ENCODE peak calls at places on chromosome 20, in four cellular contexts. One of them, this sample, is unnamed.

GRCh38 chr20:17612287-17612974 is 42.6 kb downstream of the DSTN start:
- DNase-seq in H1: no peak
- DNase-seq in H9: peak; percentile 36
- DNase-seq in mesendoderm: no peak
- DNase-seq in this sample: peak; percentile 50

GRCh38 chr20:34037767-34038166 is 44.1 kb downstream of the RALY start:
- DNase-seq in H1: no peak
- DNase-seq in H9: no peak
- DNase-seq in mesendoderm: no peak
- DNase-seq in this sample: peak; percentile 77

GRCh38 chr20:8693709-8694108 is 375.2 kb upstream of the PLCB4 start:
- DNase-seq in H1: no peak
- DNase-seq in H9: no peak
- DNase-seq in mesendoderm: no peak
- DNase-seq in this sample: peak; percentile 93

GRCh38 chr20:63035284-63036185 is 28.8 kb upstream of the BHLHE23 start:
- DNase-seq in H1: no peak
- DNase-seq in H9: no peak
- DNase-seq in mesendoderm: no peak
- DNase-seq in this sample: no peak

GRCh38 chr20:17971571-17972013 is 2.8 kb downstream of the MGME1 start:
- DNase-seq in H1: no peak
- DNase-seq in H9: no peak
- DNase-seq in mesendoderm: peak; percentile 84
- DNase-seq in this sample: peak; percentile 57

GRCh38 chr20:461254-462198 is 807 bp downstream of the TBC1D20 start:
- DNase-seq in H1: no peak
- DNase-seq in H9: peak; percentile 57
- DNase-seq in mesendoderm: peak; percentile 60
- DNase-seq in this sample: peak; percentile 42

GRCh38 chr20:58880994-58881752 is 28.7 kb downstream of the GNAS start:
- DNase-seq in H1: no peak
- DNase-seq in H9: no peak
- DNase-seq in mesendoderm: no peak
- DNase-seq in this sample: no peak

GRCh38 chr20:11850901-11851300 is 66.8 kb upstream of the BTBD3 start:
- DNase-seq in H1: no peak
- DNase-seq in H9: no peak
- DNase-seq in mesendoderm: no peak
- DNase-seq in this sample: peak; percentile 68

GRCh38 chr20:62445553-62446340 is 18.4 kb upstream of the RBBP8NL start:
- DNase-seq in H1: no peak
- DNase-seq in H9: no peak
- DNase-seq in mesendoderm: no peak
- DNase-seq in this sample: no peak

GRCh38 chr20:23244207-23244915 is 106.2 kb upstream of the NXT1 start:
- DNase-seq in H1: no peak
- DNase-seq in H9: no peak
- DNase-seq in mesendoderm: no peak
- DNase-seq in this sample: no peak

GRCh38 chr20:237479-237878 is 10.4 kb downstream of the DEFB129 start:
- DNase-seq in H1: no peak
- DNase-seq in H9: no peak
- DNase-seq in mesendoderm: no peak
- DNase-seq in this sample: peak; percentile 5

GRCh38 chr20:62969939-62970306 is 17.4 kb downstream of the SLC17A9 start:
- DNase-seq in H1: no peak
- DNase-seq in H9: no peak
- DNase-seq in mesendoderm: no peak
- DNase-seq in this sample: no peak

GRCh38 chr20:56195946-56196345 is 52.6 kb upstream of the MC3R start:
- DNase-seq in H1: no peak
- DNase-seq in H9: no peak
- DNase-seq in mesendoderm: no peak
- DNase-seq in this sample: no peak

GRCh38 chr20:50536333-50536732 is 26.1 kb downstream of the PTPN1 start:
- DNase-seq in H1: no peak
- DNase-seq in H9: no peak
- DNase-seq in mesendoderm: no peak
- DNase-seq in this sample: no peak

GRCh38 chr20:2451939-2452732 is 18.5 kb downstream of the SNRPB start:
- DNase-seq in H1: no peak
- DNase-seq in H9: peak; percentile 83
- DNase-seq in mesendoderm: peak; percentile 83
- DNase-seq in this sample: peak; percentile 62

GRCh38 chr20:22924036-22924737 is 110.9 kb upstream of the SSTR4 start:
- DNase-seq in H1: no peak
- DNase-seq in H9: no peak
- DNase-seq in mesendoderm: no peak
- DNase-seq in this sample: no peak

GRCh38 chr20:31514154-31515071 is at the start of gene HM13:
- DNase-seq in H1: peak; percentile 89
- DNase-seq in H9: peak; percentile 95
- DNase-seq in mesendoderm: peak; percentile 96
- DNase-seq in this sample: peak; percentile 94

GRCh38 chr20:57460781-57461465 is 64.0 kb downstream of the CTCFL start:
- DNase-seq in H1: no peak
- DNase-seq in H9: no peak
- DNase-seq in mesendoderm: no peak
- DNase-seq in this sample: no peak

GRCh38 chr20:40441771-40442170 is 247.3 kb downstream of the MAFB start:
- DNase-seq in H1: no peak
- DNase-seq in H9: no peak
- DNase-seq in mesendoderm: no peak
- DNase-seq in this sample: no peak

GRCh38 chr20:9974324-9974723 is 60.5 kb upstream of the ANKEF1 start:
- DNase-seq in H1: no peak
- DNase-seq in H9: no peak
- DNase-seq in mesendoderm: peak; percentile 46
- DNase-seq in this sample: no peak

GRCh38 chr20:26216025-26216424 is 519.4 kb upstream of the ZNF337 start:
- DNase-seq in H1: no peak
- DNase-seq in H9: no peak
- DNase-seq in mesendoderm: no peak
- DNase-seq in this sample: peak; percentile 20

GRCh38 chr20:18679020-18679419 is 91.2 kb downstream of the DTD1 start:
- DNase-seq in H1: no peak
- DNase-seq in H9: no peak
- DNase-seq in mesendoderm: peak; percentile 42
- DNase-seq in this sample: peak; percentile 39

GRCh38 chr20:52484438-52484837 is 292.9 kb upstream of the ZFP64 start:
- DNase-seq in H1: no peak
- DNase-seq in H9: no peak
- DNase-seq in mesendoderm: peak; percentile 37
- DNase-seq in this sample: peak; percentile 78

GRCh38 chr20:59144179-59144830 is 19.3 kb upstream of the ZNF831 start:
- DNase-seq in H1: no peak
- DNase-seq in H9: peak; percentile 12
- DNase-seq in mesendoderm: no peak
- DNase-seq in this sample: no peak

GRCh38 chr20:32007787-32008616 is 2.2 kb upstream of the CCM2L start:
- DNase-seq in H1: no peak
- DNase-seq in H9: peak; percentile 80
- DNase-seq in mesendoderm: peak; percentile 83
- DNase-seq in this sample: no peak

GRCh38 chr20:25221592-25222460 is 26.1 kb upstream of the PYGB start:
- DNase-seq in H1: no peak
- DNase-seq in H9: no peak
- DNase-seq in mesendoderm: no peak
- DNase-seq in this sample: no peak

GRCh38 chr20:23127506-23128279 is 41.6 kb upstream of the CD93 start:
- DNase-seq in H1: no peak
- DNase-seq in H9: no peak
- DNase-seq in mesendoderm: no peak
- DNase-seq in this sample: no peak

GRCh38 chr20:4764805-4765204 is 43.1 kb downstream of the PRND start:
- DNase-seq in H1: no peak
- DNase-seq in H9: no peak
- DNase-seq in mesendoderm: no peak
- DNase-seq in this sample: no peak
- H3K56ac ChIP-seq in H1: no peak overlapping the region
- H3K56ac ChIP-seq in H9: no peak overlapping the region
- H3K56ac ChIP-seq in mesendoderm: no peak overlapping the region
- H3K56ac ChIP-seq in this sample: no peak overlapping the region

GRCh38 chr20:35637266-35637665 is 21.6 kb downstream of the SPAG4 start:
- DNase-seq in H1: no peak
- DNase-seq in H9: no peak
- DNase-seq in mesendoderm: no peak
- DNase-seq in this sample: no peak
- H3K56ac ChIP-seq in H1: no peak overlapping the region
- H3K56ac ChIP-seq in H9: no peak overlapping the region
- H3K56ac ChIP-seq in mesendoderm: no peak overlapping the region
- H3K56ac ChIP-seq in this sample: no peak overlapping the region

DNA sequence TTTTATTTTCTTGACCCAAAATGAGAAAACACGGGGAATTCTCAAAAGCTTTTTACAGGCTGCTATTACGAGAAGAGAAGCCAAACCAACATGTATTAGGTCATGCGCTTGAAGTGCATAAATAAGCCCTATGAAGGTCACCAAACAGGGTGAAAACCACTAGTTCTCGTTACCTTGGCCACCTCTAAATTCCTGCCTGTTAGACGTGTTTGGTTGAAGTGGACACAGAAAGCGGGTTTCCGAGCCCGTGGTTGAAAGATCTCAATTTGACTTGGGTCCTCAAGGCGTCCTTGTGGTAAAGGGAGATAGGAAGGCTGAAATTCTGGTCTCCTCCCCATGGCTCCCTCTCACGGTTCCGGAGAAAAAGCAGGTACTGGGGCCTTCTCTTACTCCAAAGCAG is 6.2 kb downstream of the EYA2 start:
- DNase-seq in H1: no peak
- DNase-seq in H9: no peak
- DNase-seq in mesendoderm: no peak
- DNase-seq in this sample: no peak
- H3K56ac ChIP-seq in H1: no peak overlapping the region
- H3K56ac ChIP-seq in H9: no peak overlapping the region
- H3K56ac ChIP-seq in mesendoderm: no peak overlapping the region
- H3K56ac ChIP-seq in this sample: no peak overlapping the region

GRCh38 chr20:48722002-48722731 is 105.6 kb downstream of the PREX1 start:
- DNase-seq in H1: no peak
- DNase-seq in H9: no peak
- DNase-seq in mesendoderm: no peak
- DNase-seq in this sample: peak; percentile 32
- H3K56ac ChIP-seq in H1: no peak overlapping the region
- H3K56ac ChIP-seq in H9: no peak overlapping the region
- H3K56ac ChIP-seq in mesendoderm: no peak overlapping the region
- H3K56ac ChIP-seq in this sample: no peak overlapping the region